ENCODE peak calls at places on chromosomes 6 and 20, in four cellular contexts. T, K, L and F are unnamed samples.

GRCh38 chr6:98416027-98416426 is 418.3 kb upstream of the POU3F2 start:
- DNase-seq in T (no peak), K (no peak), L (no peak), F (no peak)

GRCh38 chr20:54078296-54078695 is 7.9 kb upstream of the BCAS1 start:
- DNase-seq in T (no peak), K (no peak), L (no peak), F (no peak)

GRCh38 chr6:105184921-105185320 is 5.1 kb upstream of the POPDC3 start:
- DNase-seq in T (no peak), K (no peak), L (no peak), F (no peak)

GRCh38 chr20:50054626-50055511 is 58.1 kb downstream of the UBE2V1 start:
- DNase-seq in T (peak; percentile 55), K (no peak), L (no peak), F (no peak)

GRCh38 chr20:44019638-44020335 is 105.1 kb downstream of the TOX2 start:
- DNase-seq in T (no peak), K (no peak), L (no peak), F (no peak)

GRCh38 chr20:2619961-2620595 is 32.4 kb upstream of the NOP56 start:
- DNase-seq in T (no peak), K (no peak), L (no peak), F (no peak)

GRCh38 chr6:85669735-85670194 is 27.1 kb upstream of the SYNCRIP start:
- DNase-seq in T (no peak), K (no peak), L (no peak), F (no peak)

GRCh38 chr6:56555438-56555872 is 87.2 kb downstream of the DST start:
- DNase-seq in T (no peak), K (no peak), L (peak; percentile 41), F (peak; percentile 42)

GRCh38 chr6:89434954-89435353 is 2.0 kb downstream of the ANKRD6 start:
- DNase-seq in T (no peak), K (no peak), L (no peak), F (no peak)

GRCh38 chr20:63466250-63466825 is 6.1 kb downstream of the KCNQ2 start:
- DNase-seq in T (no peak), K (no peak), L (no peak), F (no peak)

GRCh38 chr6:44527191-44527960 is 139.9 kb downstream of the CDC5L start:
- DNase-seq in T (no peak), K (no peak), L (no peak), F (no peak)

GRCh38 chr6:163490826-163491577 is 76.5 kb downstream of the QKI start:
- DNase-seq in T (peak; percentile 40), K (no peak), L (peak; percentile 67), F (no peak)

GRCh38 chr20:35699127-35699913 is at the start of the genes NFS1 and ROMO1:
- DNase-seq in T (peak; percentile 88), K (peak; percentile 85), L (peak; percentile 81), F (peak; percentile 93)

GRCh38 chr20:35697696-35698297 is 1.4 kb downstream of the NFS1 start:
- DNase-seq in T (no peak), K (no peak), L (no peak), F (no peak)

GRCh38 chr20:35695978-35696377 is 3.2 kb downstream of the NFS1 start:
- DNase-seq in T (no peak), K (no peak), L (no peak), F (no peak)

GRCh38 chr20:35698298-35699126 is 640 bp downstream of the NFS1 start:
- DNase-seq in T (no peak), K (no peak), L (no peak), F (peak; percentile 55)

DNA sequence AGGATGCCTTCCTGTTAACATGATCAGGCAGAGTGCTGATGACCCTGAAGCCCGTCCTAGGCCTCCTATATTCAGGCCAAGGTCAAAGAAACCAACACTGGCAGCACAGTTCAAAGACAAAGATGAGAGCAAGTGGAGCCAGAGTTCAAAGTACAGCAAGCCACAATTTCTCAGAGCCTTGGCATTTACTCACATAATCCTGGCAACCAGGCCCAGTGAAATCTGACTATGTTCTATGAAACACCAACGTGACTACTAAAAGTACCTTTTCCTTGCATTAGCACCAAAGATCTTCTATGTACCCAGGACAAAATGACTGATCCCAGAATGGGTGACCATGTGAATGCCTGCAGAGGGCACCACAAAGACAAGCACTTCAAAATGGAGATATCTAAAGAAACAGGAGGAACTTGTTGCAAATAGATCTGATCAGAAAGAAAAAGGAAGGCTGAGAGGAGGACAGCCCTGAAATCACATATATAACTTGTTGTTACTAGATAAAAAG is 3.9 kb downstream of the NFS1 start:
- DNase-seq in T (no peak), K (no peak), L (no peak), F (no peak)
- TF ChIP-seq CTCF in T (no peak), K (no peak), L (no peak), F (no peak)

DNA sequence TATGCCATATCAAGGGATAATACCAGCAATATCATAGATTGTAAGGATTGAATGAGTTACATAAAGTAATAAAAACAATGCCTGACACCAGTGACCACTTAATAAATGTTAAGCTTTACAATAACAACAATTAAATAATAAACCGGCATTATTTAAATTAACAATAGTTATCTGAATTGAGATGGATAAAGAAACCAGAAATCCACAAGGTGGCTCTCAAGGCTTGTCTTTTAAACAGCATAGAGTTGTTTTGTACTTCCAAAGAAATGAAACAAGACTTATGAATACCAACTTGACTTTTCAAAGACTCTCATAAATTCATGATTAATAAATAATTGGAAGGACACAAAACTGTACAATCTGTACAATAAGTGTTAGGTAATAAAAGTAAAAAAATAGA is 203.1 kb downstream of the ASCC3 start:
- DNase-seq in T (no peak), K (no peak), L (no peak), F (no peak)
- TF ChIP-seq CTCF in T (peak; percentile 26), K (no peak), L (no peak), F (no peak)

GRCh38 chr6:29702519-29703103 is 20.6 kb upstream of the HLA-F start:
- DNase-seq in T (peak; percentile 85), K (peak; percentile 92), L (no peak), F (peak; percentile 77)
- TF ChIP-seq CTCF in T (peak; percentile 63), K (peak; percentile 66), L (peak; percentile 27), F (peak; percentile 53)

GRCh38 chr6:32105433-32105832 is 3.7 kb downstream of the TNXB start:
- DNase-seq in T (no peak), K (no peak), L (no peak), F (no peak)
- TF ChIP-seq CTCF in T (no peak), K (no peak), L (no peak), F (no peak)

GRCh38 chr6:80938131-80938530 is 814.4 kb downstream of the TENT5A start:
- DNase-seq in T (no peak), K (no peak), L (no peak), F (no peak)
- TF ChIP-seq CTCF in T (no peak), K (no peak), L (no peak), F (no peak)

GRCh38 chr20:47484303-47484702 is 17.4 kb upstream of the NCOA3 start:
- DNase-seq in T (no peak), K (no peak), L (no peak), F (no peak)
- TF ChIP-seq CTCF in T (no peak), K (no peak), L (no peak), F (no peak)

DNA sequence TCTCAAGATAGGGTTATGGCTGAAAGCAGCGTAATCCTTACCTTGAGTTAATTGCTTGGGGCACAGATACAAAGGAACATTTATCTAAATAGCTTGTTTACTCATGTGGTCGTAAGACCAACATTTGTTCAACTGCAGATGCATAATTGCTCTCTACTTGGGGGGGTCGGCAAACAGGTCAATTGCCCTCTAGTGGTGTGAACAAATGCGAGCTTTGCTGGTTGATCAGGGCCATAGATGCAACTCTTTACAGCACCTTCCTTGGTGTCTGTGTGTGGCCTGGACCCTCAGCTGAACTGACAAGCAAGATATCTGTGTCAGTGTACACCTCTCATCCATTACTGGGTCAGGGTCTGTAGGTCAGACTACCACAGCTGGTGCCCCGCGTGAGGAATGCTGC is 24.1 kb downstream of the HLA-DPA1 start:
- DNase-seq in T (no peak), K (no peak), L (no peak), F (no peak)
- TF ChIP-seq CTCF in T (peak; percentile 29), K (peak; percentile 26), L (no peak), F (no peak)

DNA sequence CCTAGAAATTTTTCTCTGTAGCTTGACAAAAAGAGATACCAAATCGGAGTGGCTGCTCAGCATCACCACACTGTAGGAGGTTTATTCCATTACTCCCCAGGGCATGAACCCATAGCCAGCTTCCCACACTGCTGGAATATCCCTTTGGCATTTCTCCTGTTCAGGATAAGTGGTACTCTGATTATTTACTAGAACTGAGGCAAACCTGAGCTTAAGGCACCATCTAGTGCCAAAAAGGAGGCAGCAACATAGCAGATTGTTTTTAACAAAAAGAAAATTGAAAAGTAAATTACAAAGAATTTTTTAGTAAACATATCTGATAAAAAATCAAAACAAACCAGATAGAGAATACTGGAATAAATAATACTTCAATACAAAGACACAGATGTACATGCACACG is 181.7 kb downstream of the WDR27 start:
- DNase-seq in T (no peak), K (no peak), L (no peak), F (no peak)
- TF ChIP-seq CTCF in T (peak; percentile 59), K (no peak), L (peak; percentile 38), F (no peak)

GRCh38 chr6:117605169-117605826 is 3.0 kb upstream of the GOPC start:
- DNase-seq in T (no peak), K (no peak), L (peak; percentile 29), F (peak; percentile 40)
- TF ChIP-seq CTCF in T (peak; percentile 76), K (peak; percentile 31), L (peak; percentile 52), F (peak; percentile 32)

DNA sequence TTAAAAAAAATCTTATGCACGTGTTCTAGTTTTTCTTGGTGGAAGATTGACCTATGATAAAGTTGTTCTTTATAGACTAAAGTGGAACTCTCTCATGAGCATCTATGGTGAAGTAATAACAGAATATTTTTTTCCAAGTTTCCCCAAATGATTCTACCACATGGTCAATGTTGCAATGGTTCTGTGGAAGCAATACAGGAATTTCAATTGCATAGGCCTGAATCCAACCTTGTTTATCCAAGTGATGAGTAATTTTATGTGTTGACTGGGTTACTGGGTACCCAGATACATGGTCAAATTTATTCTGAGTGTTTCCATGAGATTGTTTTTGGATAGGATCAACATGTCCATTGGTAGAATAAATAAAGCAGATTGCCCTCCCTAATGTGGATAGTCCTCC is 581.5 kb downstream of the MMUT start:
- DNase-seq in T (no peak), K (no peak), L (no peak), F (no peak)
- TF ChIP-seq CTCF in T (no peak), K (no peak), L (no peak), F (no peak)